ENCODE peak calls at places on chromosomes 2 and 18, in four cellular contexts. P is A549, Z is HepG2, O is GM12878. C is an unnamed sample.

GRCh38 chr2:44751754-44752479 is 189.6 kb upstream of the SIX3 start:
- DNase-seq in P (no peak), Z (no peak), O (no peak), C (peak; percentile 24)

GRCh38 chr18:9097349-9097748 is 5.2 kb upstream of the NDUFV2 start:
- DNase-seq in P (no peak), Z (no peak), O (no peak), C (no peak)

GRCh38 chr2:152544626-152545025 is 172.6 kb downstream of the PRPF40A start:
- DNase-seq in P (no peak), Z (no peak), O (no peak), C (no peak)

GRCh38 chr18:46794607-46795006 is 37.8 kb upstream of the ST8SIA5 start:
- DNase-seq in P (no peak), Z (no peak), O (no peak), C (no peak)

GRCh38 chr18:6009751-6010150 is 114.4 kb upstream of the TMEM200C start:
- DNase-seq in P (no peak), Z (no peak), O (no peak), C (no peak)

GRCh38 chr2:196566969-196567666 is 72.4 kb upstream of the CCDC150 start:
- DNase-seq in P (no peak), Z (no peak), O (no peak), C (no peak)

GRCh38 chr2:111157798-111158197 is 37.1 kb downstream of the BCL2L11 start:
- DNase-seq in P (no peak), Z (no peak), O (peak; percentile 69), C (no peak)

GRCh38 chr2:237868631-237869356 is 9.4 kb downstream of the RAMP1 start:
- DNase-seq in P (no peak), Z (no peak), O (no peak), C (no peak)

GRCh38 chr18:56257215-56257614 is 381.2 kb downstream of the TXNL1 start:
- DNase-seq in P (peak; percentile 10), Z (no peak), O (peak; percentile 28), C (no peak)

GRCh38 chr2:217314021-217314460 is 454.2 kb upstream of the TNP1 start:
- DNase-seq in P (peak; percentile 19), Z (no peak), O (no peak), C (no peak)

GRCh38 chr18:62881509-62882016 is 166.2 kb downstream of the PHLPP1 start:
- DNase-seq in P (peak; percentile 76), Z (no peak), O (no peak), C (no peak)

GRCh38 chr2:57429821-57430220 is 616.8 kb upstream of the VRK2 start:
- DNase-seq in P (no peak), Z (no peak), O (no peak), C (no peak)

DNA sequence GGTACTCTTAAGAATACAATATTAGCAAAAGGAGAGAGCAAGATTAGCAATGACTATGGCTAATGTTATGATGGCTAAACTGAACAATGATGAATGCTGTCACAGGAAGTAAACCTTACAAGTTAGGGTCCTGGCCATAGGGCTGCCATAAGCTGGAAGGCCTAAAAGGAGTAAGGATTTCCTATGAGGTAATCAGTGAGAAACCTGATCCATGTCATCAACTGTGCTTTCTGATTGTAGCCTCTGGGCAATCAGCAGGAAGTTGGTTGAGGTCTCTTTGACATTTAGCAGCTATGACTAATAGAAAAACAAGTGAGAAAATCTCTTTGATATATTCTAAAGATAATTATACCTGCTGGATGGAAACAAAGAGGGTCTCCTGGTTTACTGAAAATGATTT is 193.0 kb downstream of the RAB3GAP1 start:
- DNase-seq in P (peak; percentile 7), Z (peak; percentile 16), O (no peak), C (no peak)
- TF ChIP-seq POLR2AphosphoS2 in P (no peak), Z (no peak), O (no peak), C (no peak)

GRCh38 chr2:33777791-33778190 is 178.7 kb upstream of the FAM98A start:
- DNase-seq in P (no peak), Z (no peak), O (no peak), C (no peak)
- TF ChIP-seq POLR2AphosphoS2 in P (no peak), Z (no peak), O (no peak), C (no peak)

DNA sequence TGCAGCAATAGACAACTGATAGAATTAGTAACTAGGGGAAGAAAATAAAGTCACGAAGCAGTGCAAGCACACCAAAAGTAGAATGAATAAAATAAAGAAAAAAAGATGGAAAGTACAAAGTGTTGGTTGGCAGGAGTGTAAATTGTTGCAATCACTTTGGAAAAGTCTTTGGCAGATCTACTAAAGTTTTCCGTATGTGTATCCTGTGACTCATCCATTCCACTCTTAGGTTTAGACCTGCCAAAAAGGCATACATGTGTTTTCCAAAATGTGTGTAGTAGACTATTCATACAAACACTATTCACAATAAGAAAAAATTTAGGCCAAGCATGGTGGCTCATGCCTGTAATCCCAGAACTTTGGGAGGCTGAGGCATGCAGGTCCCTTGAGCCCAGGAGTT is 282.1 kb upstream of the FSIP2 start:
- DNase-seq in P (no peak), Z (no peak), O (no peak), C (no peak)
- TF ChIP-seq POLR2AphosphoS2 in P (no peak), Z (no peak), O (no peak), C (no peak)

GRCh38 chr2:160376576-160376975 is 117.0 kb downstream of the RBMS1 start:
- DNase-seq in P (peak; percentile 79), Z (no peak), O (no peak), C (no peak)
- TF ChIP-seq POLR2AphosphoS2 in P (no peak), Z (no peak), O (no peak), C (no peak)

DNA sequence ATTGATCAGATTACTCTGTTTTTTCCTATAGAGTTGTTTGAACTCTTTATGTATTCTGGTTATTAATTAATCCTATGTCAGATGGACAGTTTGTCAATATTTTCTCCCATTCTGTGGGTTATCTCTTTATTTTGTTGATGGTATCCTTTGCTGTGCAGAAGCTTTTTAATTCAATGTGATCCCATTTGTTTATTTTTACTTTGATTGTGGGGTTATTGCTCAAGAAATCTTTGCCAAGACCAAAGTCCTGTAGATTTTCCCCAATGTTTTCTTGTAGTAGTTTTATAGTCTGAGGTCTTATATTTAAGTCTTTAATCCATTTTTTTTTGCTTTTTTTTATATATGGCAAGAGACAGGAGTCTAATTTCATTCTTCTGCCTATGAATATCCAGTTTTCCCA is 86.2 kb upstream of the FIGN start:
- DNase-seq in P (no peak), Z (no peak), O (no peak), C (no peak)
- TF ChIP-seq POLR2AphosphoS2 in P (no peak), Z (no peak), O (no peak), C (no peak)

GRCh38 chr18:7817596-7817995 is 250.5 kb downstream of the PTPRM start:
- DNase-seq in P (no peak), Z (no peak), O (no peak), C (no peak)
- TF ChIP-seq POLR2AphosphoS2 in P (no peak), Z (no peak), O (no peak), C (no peak)